ENCODE peak calls at places on chromosomes 5 and 9, in nine cellular contexts. V is GM12865; P is Peyer's patch; L is effector memory CD4-positive, alpha-beta T cell; M is naive thymus-derived CD4-positive, alpha-beta T cell; Q is breast epithelium; N is fibroblast of pulmonary artery; B is brain microvascular endothelial cell; J is mammary epithelial cell. E is an unnamed sample.

GRCh38 chr5:59582746-59583145 is 310.8 kb downstream of the PDE4D start:
- DNase-seq in V (no peak), P (no peak), L (no peak), M (no peak), Q (no peak), N (no peak), B (no peak), J (no peak), E (no peak)

GRCh38 chr5:125194901-125195300 is 448.5 kb upstream of the ZNF608 start:
- DNase-seq in V (no peak), P (no peak), L (no peak), M (no peak), Q (no peak), N (no peak), B (no peak), J (no peak), E (no peak)

GRCh38 chr5:151257731-151258715 is 5.0 kb downstream of the GM2A start:
- DNase-seq in V (peak; percentile 81), P (peak; percentile 79), L (no peak), M (no peak), Q (no peak), N (peak; percentile 13), B (no peak), J (peak; percentile 87), E (no peak)

GRCh38 chr5:141788296-141788980 is 89.8 kb downstream of the PCDH1 start:
- DNase-seq in V (no peak), P (no peak), L (no peak), M (no peak), Q (no peak), N (no peak), B (no peak), J (no peak), E (no peak)

GRCh38 chr5:8060235-8061139 is 191.5 kb downstream of the MTRR start:
- DNase-seq in V (no peak), P (no peak), L (no peak), M (no peak), Q (no peak), N (no peak), B (no peak), J (no peak), E (no peak)

GRCh38 chr5:33440482-33441240 is at the start of gene TARS1:
- DNase-seq in V (peak; percentile 100), P (peak; percentile 94), L (peak; percentile 91), M (peak; percentile 94), Q (peak; percentile 98), N (peak; percentile 100), B (peak; percentile 100), J (peak; percentile 100), E (peak; percentile 100)

GRCh38 chr9:1460143-1460769 is 410.1 kb downstream of the DMRT2 start:
- DNase-seq in V (peak; percentile 57), P (no peak), L (no peak), M (no peak), Q (no peak), N (no peak), B (no peak), J (peak; percentile 2), E (no peak)

GRCh38 chr9:69532359-69532758 is 139.8 kb downstream of the APBA1 start:
- DNase-seq in V (no peak), P (no peak), L (no peak), M (no peak), Q (no peak), N (no peak), B (no peak), J (no peak), E (no peak)

GRCh38 chr5:160923927-160924705 is 72.1 kb upstream of the ATP10B start:
- DNase-seq in V (no peak), P (no peak), L (no peak), M (no peak), Q (peak; percentile 49), N (no peak), B (no peak), J (peak; percentile 38), E (no peak)

GRCh38 chr9:135797507-135798302 is 95.7 kb downstream of the KCNT1 start:
- DNase-seq in V (peak; percentile 11), P (no peak), L (no peak), M (peak; percentile 41), Q (no peak), N (peak; percentile 56), B (peak; percentile 23), J (peak; percentile 29), E (peak; percentile 49)

GRCh38 chr9:133515615-133516255 is 9.0 kb downstream of the MYMK start:
- DNase-seq in V (no peak), P (no peak), L (no peak), M (no peak), Q (no peak), N (no peak), B (no peak), J (no peak), E (no peak)

GRCh38 chr5:113081881-113082546 is 105.4 kb downstream of the DCP2 start:
- DNase-seq in V (no peak), P (no peak), L (no peak), M (no peak), Q (no peak), N (peak; percentile 83), B (peak; percentile 29), J (peak; percentile 84), E (peak; percentile 94)

GRCh38 chr9:75148551-75148950 is 60.2 kb downstream of the OSTF1 start:
- DNase-seq in V (peak; percentile 3), P (no peak), L (no peak), M (peak; percentile 32), Q (no peak), N (peak; percentile 89), B (peak; percentile 93), J (peak; percentile 14), E (peak; percentile 88)

DNA sequence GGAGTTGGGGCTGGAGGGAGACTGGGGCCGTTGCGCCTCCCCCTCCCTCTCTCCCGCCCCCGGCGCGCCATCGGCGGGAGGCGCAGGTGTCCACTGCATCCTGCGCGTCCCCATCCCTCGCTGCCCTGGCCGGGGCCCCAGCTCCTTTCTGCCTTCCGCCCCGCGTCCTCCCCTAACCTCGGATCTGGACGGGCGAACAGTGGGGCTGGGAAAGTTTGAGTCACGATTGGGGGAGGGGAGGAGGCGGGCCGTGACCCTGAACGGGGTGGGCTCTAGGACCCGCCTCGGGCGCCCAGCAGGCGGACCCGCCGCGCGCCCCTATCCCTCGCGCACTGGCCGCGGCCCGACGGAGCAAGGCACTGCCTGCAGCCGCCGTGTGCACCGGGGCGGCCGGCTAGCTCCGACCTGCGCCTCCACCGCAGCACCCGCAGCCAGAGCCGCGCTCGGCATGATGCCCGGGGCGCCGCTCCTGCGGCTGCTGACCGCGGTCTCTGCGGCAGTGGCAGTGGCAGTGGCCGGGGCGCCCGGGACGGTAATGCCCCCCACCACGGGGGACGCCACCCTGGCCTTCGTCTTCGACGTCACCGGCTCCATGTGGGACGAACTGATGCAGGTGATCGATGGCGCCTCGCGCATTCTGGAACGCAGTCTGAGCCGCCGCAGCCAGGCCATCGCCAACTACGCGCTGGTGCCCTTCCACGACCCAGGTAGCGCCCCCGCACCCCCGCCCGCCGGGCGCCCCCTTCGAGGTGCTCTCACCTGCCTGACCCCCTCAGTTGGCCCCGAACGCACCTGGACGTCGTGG is at the start of gene HMCN2:
- DNase-seq in V (no peak), P (no peak), L (no peak), M (no peak), Q (no peak), N (no peak), B (no peak), J (peak; percentile 23), E (no peak)
- H3K4me3 ChIP-seq in V (no peak within 1 kb of the TSS), P (peak within 1 kb of the TSS; percentile 18), L (no peak within 1 kb of the TSS), M (no peak within 1 kb of the TSS), Q (peak within 1 kb of the TSS; percentile 56), N (no peak within 1 kb of the TSS), B (no peak within 1 kb of the TSS), J (no peak within 1 kb of the TSS), E (no peak within 1 kb of the TSS)

GRCh38 chr5:139636207-139636792 is 11.8 kb upstream of the CXXC5 start:
- DNase-seq in V (peak; percentile 98), P (peak; percentile 91), L (peak; percentile 27), M (peak; percentile 55), Q (no peak), N (no peak), B (no peak), J (peak; percentile 48), E (no peak)
- H3K4me3 ChIP-seq in V (peak overlapping the region; percentile 59), P (peak overlapping the region; percentile 12), L (no peak overlapping the region), M (peak overlapping the region; percentile 22), Q (no peak overlapping the region), N (no peak overlapping the region), B (no peak overlapping the region), J (no peak overlapping the region), E (no peak overlapping the region)

DNA sequence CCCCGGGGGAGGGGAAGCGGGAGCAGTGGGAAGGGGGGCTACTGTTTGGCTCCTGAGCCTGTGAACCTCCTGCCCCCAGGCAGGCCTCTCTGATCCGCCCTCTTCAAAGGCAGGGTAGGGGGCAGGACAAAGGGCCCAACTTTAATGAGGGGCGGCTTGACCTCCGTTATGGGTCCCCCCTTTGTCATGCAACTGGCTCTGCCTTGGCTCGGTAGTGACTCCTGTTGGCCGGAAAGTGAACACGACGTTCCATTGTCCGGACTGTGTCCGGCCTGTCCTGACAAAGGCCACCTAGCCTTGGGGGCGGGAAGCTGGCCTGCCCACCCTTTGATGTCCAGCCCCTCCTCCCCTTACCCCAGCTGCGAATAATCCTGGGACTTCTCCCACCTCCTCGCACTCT is 1.3 kb downstream of the CDX1 start:
- DNase-seq in V (no peak), P (no peak), L (no peak), M (no peak), Q (no peak), N (no peak), B (no peak), J (no peak), E (no peak)
- H3K4me3 ChIP-seq in V (no peak overlapping the region), P (no peak overlapping the region), L (no peak overlapping the region), M (no peak overlapping the region), Q (no peak overlapping the region), N (no peak overlapping the region), B (no peak overlapping the region), J (no peak overlapping the region), E (no peak overlapping the region)

GRCh38 chr9:93003552-93004407 is 54.7 kb upstream of the SUSD3 start:
- DNase-seq in V (peak; percentile 73), P (peak; percentile 49), L (peak; percentile 53), M (peak; percentile 56), Q (peak; percentile 34), N (peak; percentile 53), B (peak; percentile 21), J (peak; percentile 42), E (peak; percentile 43)
- H3K4me3 ChIP-seq in V (no peak overlapping the region), P (no peak overlapping the region), L (no peak overlapping the region), M (peak overlapping the region; percentile 21), Q (no peak overlapping the region), N (no peak overlapping the region), B (no peak overlapping the region), J (no peak overlapping the region), E (no peak overlapping the region)

DNA sequence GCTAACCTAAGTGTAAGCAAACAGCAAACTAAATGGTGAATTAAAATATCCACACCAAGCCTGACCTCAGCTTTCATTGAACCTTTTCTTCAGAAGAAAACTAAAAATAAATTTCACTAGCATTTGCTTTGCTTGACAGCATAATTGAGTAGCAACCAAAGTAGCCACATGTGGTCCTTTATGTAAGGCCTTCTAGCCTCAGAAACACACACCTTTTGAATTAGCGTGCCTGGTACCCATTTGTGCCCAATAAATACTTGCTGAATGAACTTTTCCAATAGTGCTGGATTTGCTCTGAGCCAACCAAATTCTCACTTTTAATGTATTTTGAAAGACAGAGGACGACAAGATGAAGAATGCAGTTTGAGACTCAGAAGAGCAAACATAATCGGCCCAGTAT is 2.1 kb upstream of the NIPBL start:
- DNase-seq in V (no peak), P (no peak), L (no peak), M (no peak), Q (no peak), N (no peak), B (no peak), J (peak; percentile 31), E (peak; percentile 8)
- H3K4me3 ChIP-seq in V (peak overlapping the region; percentile 60), P (no peak overlapping the region), L (peak overlapping the region; percentile 99), M (no peak overlapping the region), Q (no peak overlapping the region), N (peak overlapping the region; percentile 83), B (peak overlapping the region; percentile 83), J (peak overlapping the region; percentile 88), E (peak overlapping the region; percentile 88)

E was measured in fibroblast of the aortic adventitia.